ENCODE peak calls at places on chromosomes 16 and 17, in five cellular contexts. J, M, E, B and R are unnamed samples.

GRCh38 chr16:65120811-65121721 is 797 bp downstream of the CDH11 start:
- DNase-seq in E (peak), M (peak), J (peak), B (no peak), R (peak)

GRCh38 chr17:28953444-28954118 is 2.3 kb upstream of the PHF12 start:
- DNase-seq in M (peak), B (no peak), E (peak), J (peak), R (peak)

GRCh38 chr16:14955546-14956231 is 18.4 kb downstream of the NPIPA1 start:
- DNase-seq in B (peak), M (no peak), E (no peak), J (no peak), R (no peak)

GRCh38 chr17:54900457-54901229 is at the start of gene TOM1L1:
- DNase-seq in J (peak), B (peak), E (peak), M (peak), R (peak)

GRCh38 chr16:11669380-11670146 is 1.3 kb downstream of the SNN start:
- DNase-seq in J (no peak), M (peak), E (peak), B (peak), R (peak)

GRCh38 chr17:82047379-82047778 is 4.2 kb downstream of the RFNG start:
- DNase-seq in E (no peak), M (no peak), J (no peak), B (no peak), R (no peak)

GRCh38 chr17:55228683-55229192 is 36.0 kb upstream of the HLF start:
- DNase-seq in E (no peak), B (no peak), J (no peak), M (no peak), R (no peak)

GRCh38 chr17:64565563-64565962 is 58.8 kb downstream of the CEP95 start:
- DNase-seq in J (no peak), E (no peak), B (no peak), M (peak), R (peak)

GRCh38 chr16:81612351-81613170 is 166.5 kb upstream of the PLCG2 start:
- DNase-seq in M (no peak), E (no peak), J (no peak), B (no peak), R (no peak)

GRCh38 chr17:55286681-55287589 is 22.2 kb downstream of the HLF start:
- DNase-seq in M (peak), B (no peak), E (peak), J (no peak), R (peak)

GRCh38 chr17:16480995-16481394 is 11.0 kb downstream of the LRRC75A start:
- DNase-seq in B (no peak), J (no peak), E (no peak), M (no peak), R (no peak)

GRCh38 chr17:20189979-20190378 is 180.8 kb downstream of the SPECC1 start:
- DNase-seq in M (no peak), B (no peak), J (peak), E (no peak), R (no peak)

GRCh38 chr17:21090889-21091618 is 35.7 kb upstream of the DHRS7B start:
- DNase-seq in J (no peak), M (no peak), B (no peak), E (no peak), R (no peak)

GRCh38 chr16:79607587-79607986 is 7.0 kb upstream of the MAF start:
- DNase-seq in J (no peak), B (no peak), M (peak), E (peak), R (peak)

GRCh38 chr16:64983983-64984382 is 137.9 kb downstream of the CDH11 start:
- DNase-seq in B (no peak), J (peak), E (peak), M (peak), R (peak)

GRCh38 chr16:2337431-2338296 is 2.9 kb downstream of the ABCA3 start:
- DNase-seq in J (no peak), M (no peak), B (no peak), E (no peak), R (peak)

GRCh38 chr16:22192261-22193133 is 13.6 kb upstream of the EEF2K start:
- DNase-seq in J (peak), B (peak), E (peak), M (peak), R (peak)